ENCODE peak calls at places on chromosomes 16 and 17, in six cellular contexts. R is transverse colon, D is astrocyte of the cerebellum, S is GM13977, A is spleen, B is B cell. T is an unnamed sample.

GRCh38 chr17:81030726-81031570 is 4.0 kb upstream of the BAIAP2 start:
- DNase-seq in R (peak), D (no peak), S (no peak), A (peak), B (no peak), T (no peak)

GRCh38 chr16:63625141-63625540 is 1496.7 kb downstream of the CDH11 start:
- DNase-seq in R (no peak), D (no peak), S (no peak), A (no peak), B (no peak), T (no peak)

GRCh38 chr16:87815567-87815966 is 49.8 kb upstream of the KLHDC4 start:
- DNase-seq in R (no peak), D (no peak), S (no peak), A (no peak), B (no peak), T (no peak)

GRCh38 chr17:58383892-58384462 is 32.0 kb upstream of the SUPT4H1 start:
- DNase-seq in R (no peak), D (no peak), S (no peak), A (no peak), B (no peak), T (no peak)

GRCh38 chr16:27195068-27195741 is 8.1 kb upstream of the KDM8 start:
- DNase-seq in R (no peak), D (no peak), S (no peak), A (no peak), B (no peak), T (no peak)

GRCh38 chr16:70715113-70715711 is 29.4 kb upstream of the MTSS2 start:
- DNase-seq in R (peak), D (no peak), S (no peak), A (no peak), B (no peak), T (no peak)

GRCh38 chr16:15502041-15502725 is 67.8 kb downstream of the BMERB1 start:
- DNase-seq in R (no peak), D (peak), S (no peak), A (no peak), B (no peak), T (no peak)

GRCh38 chr16:27355610-27356009 is 41.8 kb downstream of the IL4R start:
- DNase-seq in R (peak), D (no peak), S (no peak), A (peak), B (no peak), T (no peak)

GRCh38 chr17:27520571-27521185 is 64.4 kb downstream of the KSR1 start:
- DNase-seq in R (no peak), D (no peak), S (no peak), A (no peak), B (no peak), T (no peak)

GRCh38 chr17:50280068-50280467 is 5.8 kb downstream of the TMEM92 start:
- DNase-seq in R (peak), D (no peak), S (no peak), A (no peak), B (no peak), T (no peak)

GRCh38 chr16:69711115-69711740 is 15.1 kb downstream of the NQO1 start:
- DNase-seq in R (peak), D (peak), S (no peak), A (no peak), B (no peak), T (no peak)

GRCh38 chr16:66932076-66932475 is 2.1 kb downstream of the CIAO2B start:
- DNase-seq in R (no peak), D (no peak), S (no peak), A (no peak), B (no peak), T (no peak)

GRCh38 chr17:42459983-42460300 is 1.3 kb downstream of the ATP6V0A1 start:
- DNase-seq in R (no peak), D (no peak), S (peak), A (no peak), B (peak), T (peak)

GRCh38 chr16:75105306-75106061 is 11.1 kb downstream of the LDHD start:
- DNase-seq in R (peak), D (no peak), S (no peak), A (peak), B (no peak), T (peak)

DNA sequence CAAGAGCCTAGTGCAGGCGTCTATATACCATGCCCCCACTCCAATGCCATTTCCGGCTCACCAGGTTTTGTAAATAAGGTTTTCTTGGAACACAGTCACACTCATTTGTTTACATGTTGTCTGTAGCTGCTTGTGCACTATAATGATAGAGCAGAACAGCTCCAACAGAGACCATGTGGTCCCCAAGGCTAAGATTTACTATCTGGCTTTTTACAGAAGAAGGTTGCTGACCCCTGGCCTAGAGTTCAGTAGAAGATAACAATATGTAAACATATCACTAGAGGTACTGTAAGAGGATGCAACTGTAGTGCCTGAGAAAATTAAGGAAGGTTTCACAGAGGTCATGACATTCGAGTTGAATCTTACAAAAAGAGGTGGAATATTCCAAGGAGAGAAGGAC is 66.3 kb downstream of the CACNG1 start:
- DNase-seq in R (no peak), D (no peak), S (no peak), A (no peak), B (no peak), T (no peak)
- TF ChIP-seq CTCF in R (no peak), D (no peak), S (no peak), A (no peak), B (no peak), T (no peak)

DNA sequence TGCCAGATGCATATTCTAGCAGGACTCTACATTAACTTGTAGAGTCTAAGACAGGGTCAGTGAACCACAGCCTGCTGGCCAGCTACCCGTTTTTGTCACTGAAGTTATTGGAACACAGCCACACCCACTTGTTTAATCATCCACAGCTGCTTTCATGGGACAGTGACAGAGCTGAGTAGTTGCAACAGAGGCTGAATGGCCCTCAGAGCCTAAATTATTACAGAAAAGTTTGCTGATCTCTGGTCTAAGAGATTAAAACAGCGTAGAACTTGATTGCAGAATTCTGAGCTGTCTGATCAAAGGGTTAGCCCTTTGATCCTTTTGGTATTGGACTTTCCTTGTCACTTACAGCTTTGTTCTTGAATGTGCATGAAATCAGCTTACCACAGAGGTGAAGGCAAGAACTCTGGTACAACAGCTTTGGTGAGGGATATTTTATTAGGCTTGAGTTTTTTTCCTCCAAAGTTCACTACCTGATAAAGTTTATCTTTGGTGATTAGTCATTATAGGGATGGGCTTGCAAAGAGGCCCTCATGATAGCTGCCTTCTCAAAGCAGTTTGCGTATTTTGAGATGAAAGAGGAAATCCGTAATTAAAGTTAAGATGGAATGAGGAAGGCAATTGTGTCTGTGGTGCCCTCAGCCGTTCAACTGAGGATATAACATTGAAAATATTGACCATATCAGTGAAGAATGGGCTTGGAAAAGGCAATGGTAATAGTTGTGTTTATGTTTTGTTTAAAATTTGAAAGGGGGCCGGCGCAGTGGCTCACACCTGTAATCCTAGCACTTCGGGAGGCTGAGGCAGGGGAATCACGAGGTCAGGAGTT is 23.7 kb downstream of the ALDH3A2 start:
- DNase-seq in R (peak), D (no peak), S (no peak), A (no peak), B (no peak), T (no peak)
- TF ChIP-seq CTCF in R (peak), D (no peak), S (no peak), A (no peak), B (no peak), T (no peak)

GRCh38 chr16:17314148-17314547 is 156.6 kb downstream of the XYLT1 start:
- DNase-seq in R (no peak), D (no peak), S (no peak), A (no peak), B (no peak), T (no peak)
- TF ChIP-seq CTCF in R (no peak), D (no peak), S (no peak), A (no peak), B (no peak), T (no peak)

DNA sequence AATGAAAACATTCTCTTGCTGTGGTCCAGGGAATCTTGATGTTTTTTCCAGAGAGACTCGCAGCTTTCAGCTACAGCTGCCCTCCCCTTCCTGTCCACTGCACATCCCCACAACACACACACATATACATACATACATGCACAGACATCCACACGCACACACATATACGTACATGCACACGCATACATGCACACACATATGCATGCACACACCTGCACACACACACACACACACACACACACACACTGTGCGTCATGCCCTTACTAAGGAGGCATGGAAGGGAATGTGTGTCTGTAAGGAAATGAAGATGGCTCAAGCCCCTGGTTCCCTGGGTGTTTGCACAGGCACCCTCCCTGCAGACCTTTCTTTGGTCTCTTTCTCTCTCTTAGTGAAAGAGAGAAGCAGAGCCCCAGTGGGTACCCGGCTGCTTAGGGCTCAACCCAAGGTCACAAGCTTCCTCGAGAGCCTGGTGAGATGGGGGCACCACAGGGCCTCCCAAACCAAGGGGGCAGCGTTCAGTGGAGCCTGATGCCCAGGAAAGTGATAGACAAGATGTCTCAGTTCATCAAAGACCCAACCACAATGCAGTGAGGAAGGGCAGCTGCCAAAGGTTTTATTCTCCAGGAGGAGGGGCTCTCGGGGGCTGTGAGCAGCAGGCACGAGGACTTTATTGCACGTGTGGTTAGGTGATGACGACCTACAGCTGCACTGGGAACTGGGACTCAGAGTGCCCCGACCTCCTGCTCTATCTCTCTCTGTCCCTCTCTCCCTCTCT is 33.2 kb downstream of the TNFRSF13B start:
- DNase-seq in R (peak), D (no peak), S (no peak), A (peak), B (no peak), T (no peak)
- TF ChIP-seq CTCF in R (no peak), D (no peak), S (no peak), A (no peak), B (no peak), T (no peak)

DNA sequence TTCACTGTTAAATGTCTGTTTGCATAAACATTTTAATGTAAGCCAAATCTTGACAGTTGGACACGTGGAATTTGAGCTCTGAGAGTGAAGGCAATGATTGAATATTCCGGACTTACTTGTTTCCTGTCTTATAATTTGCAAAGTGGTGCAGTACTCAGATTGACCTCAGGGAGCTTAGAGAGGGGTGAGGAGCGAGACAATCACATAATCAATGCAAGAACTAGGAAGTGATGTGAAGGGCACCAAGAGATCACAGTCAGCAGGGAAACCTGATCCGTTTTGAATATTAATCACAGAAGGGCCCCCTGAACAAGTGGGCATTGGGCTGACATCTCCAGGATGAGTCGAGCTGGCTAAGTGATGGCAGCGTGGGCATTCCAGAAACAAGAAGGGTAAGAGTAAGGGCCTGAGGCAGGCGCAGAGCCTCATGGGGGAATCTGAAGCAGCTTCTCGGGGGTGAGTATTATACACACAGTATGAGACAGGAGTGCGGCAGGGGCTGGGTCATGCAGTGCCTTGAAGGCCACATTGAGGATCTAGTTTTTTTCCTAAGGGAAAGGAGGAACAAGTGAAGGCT is 26.1 kb downstream of the TEX2 start:
- DNase-seq in R (no peak), D (no peak), S (no peak), A (no peak), B (peak), T (no peak)
- TF ChIP-seq CTCF in R (no peak), D (peak), S (no peak), A (no peak), B (peak), T (no peak)

DNA sequence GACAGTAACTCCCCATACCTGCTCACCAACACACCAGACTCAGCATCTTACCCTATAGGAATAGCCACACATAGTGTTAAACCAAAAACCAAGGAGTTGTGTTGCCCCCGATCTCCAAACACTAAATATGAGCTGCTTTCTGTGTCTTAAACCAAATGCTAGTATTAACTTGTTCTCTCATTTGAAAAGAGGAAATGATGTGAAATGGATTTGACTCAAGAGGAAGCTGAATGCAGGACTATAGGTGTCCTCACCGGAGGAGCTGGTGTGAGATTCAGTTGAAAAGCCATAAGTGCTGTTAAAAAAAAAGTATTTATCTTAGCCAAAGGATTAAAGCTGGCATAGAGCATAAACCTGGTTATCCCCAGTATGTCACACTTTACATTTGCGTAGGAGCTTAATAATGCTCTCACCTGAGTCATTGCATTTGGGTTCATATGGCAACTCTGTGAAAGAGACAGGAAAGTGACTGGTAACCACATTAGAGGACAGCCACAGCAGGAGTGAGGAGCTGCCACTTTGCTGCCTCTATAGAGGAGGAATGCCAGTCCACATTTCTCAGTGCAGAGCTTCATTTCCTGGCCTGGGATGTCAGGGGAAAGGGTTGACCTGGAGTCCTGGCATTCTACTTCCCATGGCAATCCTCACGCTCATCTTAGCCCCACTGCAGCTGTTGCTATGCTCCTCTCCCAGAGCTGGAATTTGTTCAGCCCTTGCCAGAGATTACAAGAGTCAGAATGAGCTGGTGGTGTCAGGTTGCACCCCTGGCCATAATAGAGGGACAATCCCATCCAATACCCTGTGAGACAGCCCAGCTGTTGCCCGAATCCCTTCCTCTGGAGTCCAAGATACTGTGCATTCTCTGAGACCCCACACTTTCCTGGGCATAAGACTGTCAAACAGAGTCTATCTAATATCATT is 143.2 kb upstream of the ANKFN1 start:
- DNase-seq in R (no peak), D (no peak), S (no peak), A (no peak), B (no peak), T (no peak)
- TF ChIP-seq CTCF in R (no peak), D (no peak), S (no peak), A (no peak), B (no peak), T (no peak)

GRCh38 chr17:76279742-76280287 is 14.7 kb downstream of the UBALD2 start:
- DNase-seq in R (no peak), D (no peak), S (no peak), A (no peak), B (no peak), T (no peak)
- TF ChIP-seq CTCF in R (no peak), D (no peak), S (no peak), A (peak), B (peak), T (no peak)

GRCh38 chr16:58843675-58844074 is 109.6 kb upstream of the GOT2 start:
- DNase-seq in R (no peak), D (peak), S (peak), A (no peak), B (no peak), T (peak)
- TF ChIP-seq CTCF in R (no peak), D (no peak), S (peak), A (no peak), B (no peak), T (peak)

GRCh38 chr17:48860034-48860433 is 29.2 kb downstream of the CALCOCO2 start:
- DNase-seq in R (no peak), D (no peak), S (no peak), A (no peak), B (no peak), T (no peak)
- TF ChIP-seq CTCF in R (no peak), D (peak), S (no peak), A (no peak), B (peak), T (no peak)

T was measured in GM10248.